ENCODE peak calls at places on chromosomes 16 and 17, in seven cellular contexts. One of them, this sample, is unnamed. For H3K9me3, the result is how much of the 10 kb centered on the place peaks cover.

GRCh38 chr16:67464565-67464964 is 16.4 kb downstream of the ATP6V0D1 start:
- DNase-seq in left ventricle myocardium inferior: no peak
- DNase-seq in PC-9: no peak
- DNase-seq in uterus: no peak
- DNase-seq in prostate gland: no peak
- DNase-seq in stomach: no peak
- DNase-seq in MM.1S: no peak
- DNase-seq in this sample: no peak

GRCh38 chr17:12605222-12605621 is 60.5 kb upstream of the MYOCD start:
- DNase-seq in MM.1S: no peak
- DNase-seq in prostate gland: no peak
- DNase-seq in uterus: no peak
- DNase-seq in stomach: no peak
- DNase-seq in left ventricle myocardium inferior: no peak
- DNase-seq in PC-9: no peak
- DNase-seq in this sample: no peak

GRCh38 chr16:17921357-17921978 is 415.1 kb downstream of the NPIPA8 start:
- DNase-seq in MM.1S: peak
- DNase-seq in PC-9: no peak
- DNase-seq in prostate gland: peak
- DNase-seq in uterus: no peak
- DNase-seq in left ventricle myocardium inferior: no peak
- DNase-seq in stomach: no peak
- DNase-seq in this sample: peak

GRCh38 chr16:73006021-73006420 is 41.9 kb downstream of the ZFHX3 start:
- DNase-seq in MM.1S: no peak
- DNase-seq in uterus: no peak
- DNase-seq in stomach: no peak
- DNase-seq in PC-9: no peak
- DNase-seq in left ventricle myocardium inferior: no peak
- DNase-seq in prostate gland: no peak
- DNase-seq in this sample: no peak

GRCh38 chr16:68197250-68197649 is 38.7 kb downstream of the ESRP2 start:
- DNase-seq in stomach: no peak
- DNase-seq in left ventricle myocardium inferior: no peak
- DNase-seq in MM.1S: no peak
- DNase-seq in prostate gland: no peak
- DNase-seq in PC-9: no peak
- DNase-seq in uterus: no peak
- DNase-seq in this sample: no peak

GRCh38 chr16:56874800-56875199 is 9.8 kb downstream of the SLC12A3 start:
- DNase-seq in uterus: no peak
- DNase-seq in stomach: no peak
- DNase-seq in prostate gland: peak
- DNase-seq in left ventricle myocardium inferior: no peak
- DNase-seq in MM.1S: no peak
- DNase-seq in PC-9: no peak
- DNase-seq in this sample: no peak

GRCh38 chr16:54504372-54504771 is 217.8 kb upstream of the IRX3 start:
- DNase-seq in left ventricle myocardium inferior: no peak
- DNase-seq in stomach: no peak
- DNase-seq in PC-9: no peak
- DNase-seq in prostate gland: no peak
- DNase-seq in uterus: peak
- DNase-seq in MM.1S: no peak
- DNase-seq in this sample: peak

GRCh38 chr16:28543072-28543471 is 4.3 kb upstream of the NUPR1 start:
- DNase-seq in uterus: no peak
- DNase-seq in PC-9: peak
- DNase-seq in stomach: peak
- DNase-seq in left ventricle myocardium inferior: no peak
- DNase-seq in prostate gland: peak
- DNase-seq in MM.1S: no peak
- DNase-seq in this sample: no peak

GRCh38 chr17:40548982-40549680 is 16.1 kb downstream of the CCR7 start:
- DNase-seq in left ventricle myocardium inferior: no peak
- DNase-seq in stomach: peak
- DNase-seq in uterus: peak
- DNase-seq in prostate gland: no peak
- DNase-seq in PC-9: peak
- DNase-seq in MM.1S: no peak
- DNase-seq in this sample: peak

GRCh38 chr17:19270347-19270950 is 33.3 kb downstream of the EPN2 start:
- DNase-seq in PC-9: no peak
- DNase-seq in MM.1S: peak
- DNase-seq in stomach: no peak
- DNase-seq in left ventricle myocardium inferior: no peak
- DNase-seq in uterus: no peak
- DNase-seq in prostate gland: no peak
- DNase-seq in this sample: no peak

GRCh38 chr16:88315543-88316105 is 67.1 kb upstream of the ZNF469 start:
- DNase-seq in stomach: peak
- DNase-seq in uterus: peak
- DNase-seq in MM.1S: no peak
- DNase-seq in left ventricle myocardium inferior: peak
- DNase-seq in PC-9: peak
- DNase-seq in prostate gland: no peak
- DNase-seq in this sample: peak

GRCh38 chr17:62692721-62693431 is 65.4 kb downstream of the MRC2 start:
- DNase-seq in prostate gland: no peak
- DNase-seq in stomach: no peak
- DNase-seq in PC-9: no peak
- DNase-seq in MM.1S: no peak
- DNase-seq in left ventricle myocardium inferior: no peak
- DNase-seq in uterus: no peak
- DNase-seq in this sample: no peak

GRCh38 chr16:58499615-58500328 is at the start of gene NDRG4:
- DNase-seq in PC-9: peak
- DNase-seq in MM.1S: no peak
- DNase-seq in stomach: peak
- DNase-seq in uterus: no peak
- DNase-seq in left ventricle myocardium inferior: no peak
- DNase-seq in prostate gland: no peak
- DNase-seq in this sample: peak

GRCh38 chr16:58499092-58499511 is 841 bp upstream of the NDRG4 start:
- DNase-seq in stomach: no peak
- DNase-seq in MM.1S: no peak
- DNase-seq in PC-9: no peak
- DNase-seq in uterus: no peak
- DNase-seq in left ventricle myocardium inferior: no peak
- DNase-seq in prostate gland: no peak
- DNase-seq in this sample: no peak

GRCh38 chr16:58501242-58502131 is 1.5 kb downstream of the NDRG4 start:
- DNase-seq in PC-9: no peak
- DNase-seq in left ventricle myocardium inferior: no peak
- DNase-seq in stomach: peak
- DNase-seq in MM.1S: peak
- DNase-seq in uterus: no peak
- DNase-seq in prostate gland: no peak
- DNase-seq in this sample: peak

GRCh38 chr16:58502217-58502921 is 2.4 kb downstream of the NDRG4 start:
- DNase-seq in uterus: no peak
- DNase-seq in PC-9: no peak
- DNase-seq in stomach: no peak
- DNase-seq in MM.1S: no peak
- DNase-seq in prostate gland: no peak
- DNase-seq in left ventricle myocardium inferior: no peak
- DNase-seq in this sample: no peak

DNA sequence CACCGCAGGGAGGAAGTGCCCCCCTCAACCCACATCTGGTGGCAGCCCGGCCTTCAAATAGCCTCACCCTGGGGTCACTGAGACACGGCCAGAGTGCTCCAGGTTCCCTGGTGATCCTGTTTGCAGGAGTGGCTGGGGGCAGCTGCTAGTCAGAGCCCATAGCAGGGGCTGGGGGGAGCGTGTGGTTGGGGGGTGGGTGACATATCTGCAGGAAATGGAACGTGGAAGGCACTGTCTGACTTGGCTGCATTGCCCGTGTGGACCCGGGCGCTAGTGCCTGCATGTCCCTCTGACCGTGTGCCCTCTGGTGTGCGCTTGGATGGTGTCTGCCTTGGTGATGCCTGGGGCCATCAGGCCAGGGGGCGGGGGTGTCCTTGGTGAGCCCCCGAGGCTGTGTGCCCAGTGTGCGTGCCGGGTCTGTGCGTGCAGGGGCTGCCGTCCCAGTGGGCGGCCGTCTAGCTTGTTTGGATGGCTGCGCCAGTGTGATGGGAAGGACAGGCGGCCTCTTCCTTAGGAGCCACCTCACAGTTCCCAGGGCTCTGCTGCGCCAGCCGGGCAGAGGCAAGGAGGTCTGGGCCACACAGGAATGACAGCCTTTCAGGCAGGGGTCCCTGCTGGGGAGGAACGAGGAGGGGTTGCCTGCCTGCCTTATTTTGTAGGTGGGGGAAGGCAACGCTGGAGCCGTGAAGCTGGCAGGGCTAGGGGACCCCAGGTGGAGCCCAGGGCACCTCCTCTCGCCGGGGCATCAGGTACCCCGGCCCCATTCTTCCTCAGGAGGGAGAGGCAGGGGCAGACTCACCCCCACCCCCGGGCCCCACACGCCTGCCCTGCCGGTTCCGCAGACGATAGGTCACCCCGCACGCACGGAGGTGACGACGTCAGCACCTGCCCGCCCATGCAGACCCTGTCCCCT is 642 bp downstream of the NDRG4 start:
- DNase-seq in stomach: no peak
- DNase-seq in PC-9: no peak
- DNase-seq in prostate gland: no peak
- DNase-seq in left ventricle myocardium inferior: no peak
- DNase-seq in MM.1S: no peak
- DNase-seq in uterus: no peak
- DNase-seq in this sample: peak
- H3K9me3 ChIP-seq in stomach: under half
- H3K9me3 ChIP-seq in PC-9: under half
- H3K9me3 ChIP-seq in prostate gland: under half
- H3K9me3 ChIP-seq in left ventricle myocardium inferior: under half
- H3K9me3 ChIP-seq in MM.1S: under half
- H3K9me3 ChIP-seq in uterus: under half
- H3K9me3 ChIP-seq in this sample: under half

DNA sequence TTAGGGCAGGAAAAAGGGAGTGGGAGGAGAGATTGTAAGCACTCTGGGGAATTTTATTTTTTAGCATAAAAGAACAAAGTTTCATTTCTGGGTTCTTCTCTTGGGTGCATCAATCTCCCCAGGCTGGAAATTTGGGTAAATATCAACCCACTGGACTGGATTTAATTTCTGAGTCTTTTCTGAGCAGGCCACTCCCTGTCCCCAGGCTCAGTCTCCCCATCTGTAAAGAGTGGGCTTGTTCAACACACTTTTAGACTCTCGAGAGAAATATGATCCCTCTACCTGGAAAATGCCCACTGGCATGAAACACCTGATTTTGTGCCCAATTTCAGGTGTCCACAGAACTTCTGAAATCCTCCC is 617 bp upstream of the VTN start:
- DNase-seq in left ventricle myocardium inferior: no peak
- DNase-seq in MM.1S: no peak
- DNase-seq in PC-9: no peak
- DNase-seq in uterus: no peak
- DNase-seq in prostate gland: no peak
- DNase-seq in stomach: no peak
- DNase-seq in this sample: no peak
- H3K4me3 ChIP-seq in left ventricle myocardium inferior: peak
- H3K4me3 ChIP-seq in MM.1S: no peak
- H3K4me3 ChIP-seq in PC-9: no peak
- H3K4me3 ChIP-seq in uterus: peak
- H3K4me3 ChIP-seq in prostate gland: no peak
- H3K4me3 ChIP-seq in stomach: no peak
- H3K4me3 ChIP-seq in this sample: no peak

DNA sequence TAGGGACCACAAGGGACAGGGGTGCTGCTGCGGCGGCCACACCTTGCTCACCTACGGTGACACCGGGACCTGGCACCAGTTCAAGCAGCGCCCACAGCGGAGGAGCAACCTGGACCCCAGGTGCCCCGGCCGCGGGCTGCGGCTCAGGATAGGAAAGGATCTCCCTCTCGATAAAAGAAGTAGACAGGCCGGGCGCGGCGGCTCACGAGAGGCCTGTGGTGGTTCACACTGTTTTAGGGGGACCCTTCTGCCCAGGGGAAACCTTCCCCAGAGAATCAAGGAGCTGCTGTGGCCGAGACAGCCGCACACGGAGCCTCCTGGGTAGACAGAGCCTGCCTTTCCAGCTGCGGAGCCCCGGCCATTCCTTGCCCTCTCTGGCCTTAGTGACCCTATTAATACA is 17.9 kb upstream of the ATP2A3 start:
- DNase-seq in stomach: no peak
- DNase-seq in left ventricle myocardium inferior: no peak
- DNase-seq in MM.1S: no peak
- DNase-seq in uterus: no peak
- DNase-seq in prostate gland: no peak
- DNase-seq in PC-9: no peak
- DNase-seq in this sample: no peak
- H3K9me3 ChIP-seq in stomach: under half
- H3K9me3 ChIP-seq in left ventricle myocardium inferior: under half
- H3K9me3 ChIP-seq in MM.1S: under half
- H3K9me3 ChIP-seq in uterus: under half
- H3K9me3 ChIP-seq in prostate gland: under half
- H3K9me3 ChIP-seq in PC-9: under half
- H3K9me3 ChIP-seq in this sample: under half

DNA sequence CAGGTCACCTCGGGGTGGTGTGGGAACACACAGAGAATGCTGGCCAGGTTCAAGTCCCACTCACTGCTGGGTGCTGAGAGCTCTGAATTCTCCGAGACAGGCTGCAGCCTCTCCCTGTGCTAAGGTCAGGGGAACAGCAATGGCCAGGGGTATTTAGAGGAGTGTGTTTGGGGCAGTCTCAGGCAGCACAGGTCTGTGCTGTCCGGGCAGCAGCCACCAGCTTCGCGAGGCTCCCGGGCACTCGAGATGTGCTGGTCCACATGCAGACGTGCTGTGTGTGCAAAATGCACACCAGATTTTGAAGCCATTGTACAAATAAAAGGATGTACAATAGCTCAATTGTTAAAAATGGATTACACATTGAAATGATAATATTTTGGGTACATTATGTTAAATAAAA is 7.1 kb downstream of the NHERF1 start:
- DNase-seq in PC-9: no peak
- DNase-seq in left ventricle myocardium inferior: no peak
- DNase-seq in uterus: no peak
- DNase-seq in MM.1S: no peak
- DNase-seq in stomach: no peak
- DNase-seq in prostate gland: no peak
- DNase-seq in this sample: no peak
- H3K4me3 ChIP-seq in PC-9: no peak
- H3K4me3 ChIP-seq in left ventricle myocardium inferior: no peak
- H3K4me3 ChIP-seq in uterus: no peak
- H3K4me3 ChIP-seq in MM.1S: peak
- H3K4me3 ChIP-seq in stomach: no peak
- H3K4me3 ChIP-seq in prostate gland: no peak
- H3K4me3 ChIP-seq in this sample: no peak

GRCh38 chr16:59470556-59470955 is 736.4 kb upstream of the GOT2 start:
- DNase-seq in MM.1S: no peak
- DNase-seq in uterus: no peak
- DNase-seq in left ventricle myocardium inferior: no peak
- DNase-seq in prostate gland: no peak
- DNase-seq in PC-9: no peak
- DNase-seq in stomach: no peak
- DNase-seq in this sample: no peak
- H3K9me3 ChIP-seq in MM.1S: under half
- H3K9me3 ChIP-seq in uterus: under half
- H3K9me3 ChIP-seq in left ventricle myocardium inferior: under half
- H3K9me3 ChIP-seq in prostate gland: under half
- H3K9me3 ChIP-seq in PC-9: under half
- H3K9me3 ChIP-seq in stomach: under half
- H3K9me3 ChIP-seq in this sample: under half